ENCODE peak calls at places on chromosomes 6 and 20, in seven cellular contexts. R, G, T, S, U, K and E are unnamed samples.
A peak's percentile ranks its signal among the peaks of the same experiment; 100 is the strongest.

GRCh38 chr6:15644904-15645303 is 17.9 kb downstream of the DTNBP1 start:
- DNase-seq in S (no peak), K (no peak), R (no peak), T (no peak), G (no peak), U (no peak), E (no peak)

GRCh38 chr6:8080338-8081151 is 16.4 kb upstream of the BLOC1S5 start:
- DNase-seq in G (no peak), R (peak; percentile 35), T (peak; percentile 73), U (no peak), K (no peak), S (no peak), E (peak; percentile 82)

GRCh38 chr6:43435682-43436437 is 8.5 kb downstream of the ABCC10 start:
- DNase-seq in T (no peak), G (no peak), R (no peak), U (no peak), S (no peak), K (no peak), E (no peak)

GRCh38 chr6:49339096-49339495 is 124.0 kb downstream of the MMUT start:
- DNase-seq in R (no peak), S (no peak), G (no peak), U (no peak), T (no peak), K (no peak), E (no peak)

GRCh38 chr6:37987559-37987958 is 168.0 kb downstream of the ZFAND3 start:
- DNase-seq in R (no peak), K (no peak), T (peak; percentile 23), G (no peak), S (no peak), U (no peak), E (no peak)

GRCh38 chr6:158413028-158413427 is 100.8 kb downstream of the TULP4 start:
- DNase-seq in K (no peak), G (no peak), U (no peak), S (no peak), R (no peak), T (no peak), E (no peak)

GRCh38 chr20:23011008-23011721 is 23.9 kb upstream of the SSTR4 start:
- DNase-seq in R (no peak), U (no peak), G (no peak), T (no peak), K (peak; percentile 12), S (no peak), E (no peak)

GRCh38 chr6:89492025-89492640 is 59.2 kb downstream of the ANKRD6 start:
- DNase-seq in G (no peak), U (no peak), S (no peak), T (no peak), R (no peak), K (no peak), E (no peak)

GRCh38 chr6:22568854-22569253 is 512 bp upstream of the HDGFL1 start:
- DNase-seq in S (no peak), U (no peak), T (no peak), K (no peak), R (no peak), G (no peak), E (no peak)

GRCh38 chr6:150720774-150721233 is 121.1 kb downstream of the PLEKHG1 start:
- DNase-seq in S (peak; percentile 94), T (no peak), K (no peak), U (no peak), G (peak; percentile 73), R (no peak), E (peak; percentile 8)

GRCh38 chr6:32424584-32424983 is 15.1 kb upstream of the HLA-DRA start:
- DNase-seq in U (no peak), T (no peak), S (no peak), G (no peak), R (no peak), K (no peak), E (no peak)

GRCh38 chr6:118419448-118420394 is 128.4 kb upstream of the PLN start:
- DNase-seq in K (peak; percentile 0), T (no peak), S (no peak), G (no peak), U (no peak), R (no peak), E (no peak)

GRCh38 chr6:1348675-1349074 is 36.8 kb downstream of the FOXQ1 start:
- DNase-seq in R (no peak), K (no peak), G (no peak), S (no peak), U (no peak), T (no peak), E (peak; percentile 25)

GRCh38 chr20:7608246-7608645 is 332.0 kb downstream of the HAO1 start:
- DNase-seq in R (no peak), T (no peak), K (no peak), G (no peak), U (no peak), S (no peak), E (no peak)

GRCh38 chr6:81752969-81753708 is 658 bp upstream of the TENT5A start:
- DNase-seq in U (peak; percentile 93), S (no peak), R (peak; percentile 75), G (peak; percentile 69), K (peak; percentile 87), T (peak; percentile 80), E (peak; percentile 95)

GRCh38 chr6:30363459-30363858 is 18.5 kb downstream of the RPP21 start:
- DNase-seq in G (no peak), U (no peak), R (no peak), S (no peak), K (no peak), T (no peak), E (no peak)

GRCh38 chr20:46898433-46898832 is 3.8 kb downstream of the EYA2 start:
- DNase-seq in T (no peak), U (no peak), R (no peak), G (no peak), S (no peak), K (no peak), E (no peak)
- H3K4me3 ChIP-seq in T (no peak overlapping the region), U (no peak overlapping the region), R (no peak overlapping the region), G (no peak overlapping the region), S (no peak overlapping the region), K (no peak overlapping the region), E (no peak overlapping the region)

DNA sequence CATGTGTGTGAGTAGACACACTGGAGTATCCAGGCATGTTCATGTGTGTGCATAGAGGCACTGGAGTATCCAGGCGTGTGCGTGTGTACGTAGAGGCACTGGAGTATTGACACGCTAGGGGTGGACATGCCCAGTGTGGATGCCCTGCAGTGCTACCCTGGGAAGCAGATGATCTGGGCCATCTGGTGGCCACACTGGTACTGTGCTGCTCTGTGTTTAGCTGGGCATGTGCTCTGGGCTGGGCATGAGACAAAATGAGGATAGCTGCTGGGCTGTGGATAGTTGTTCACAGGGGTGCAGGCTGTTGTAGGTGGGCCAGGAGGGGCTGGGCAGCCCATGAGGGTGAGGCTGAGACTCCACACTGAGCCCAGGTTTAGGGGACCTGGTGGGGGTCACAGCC is 24.0 kb upstream of the NPBWR2 start:
- DNase-seq in T (peak; percentile 60), U (peak; percentile 57), S (no peak), G (no peak), K (no peak), R (peak; percentile 68), E (peak; percentile 43)
- TF ChIP-seq MAX in T (no peak), U (no peak), S (no peak), G (peak; percentile 47), K (no peak), R (peak; percentile 24), E (no peak)

DNA sequence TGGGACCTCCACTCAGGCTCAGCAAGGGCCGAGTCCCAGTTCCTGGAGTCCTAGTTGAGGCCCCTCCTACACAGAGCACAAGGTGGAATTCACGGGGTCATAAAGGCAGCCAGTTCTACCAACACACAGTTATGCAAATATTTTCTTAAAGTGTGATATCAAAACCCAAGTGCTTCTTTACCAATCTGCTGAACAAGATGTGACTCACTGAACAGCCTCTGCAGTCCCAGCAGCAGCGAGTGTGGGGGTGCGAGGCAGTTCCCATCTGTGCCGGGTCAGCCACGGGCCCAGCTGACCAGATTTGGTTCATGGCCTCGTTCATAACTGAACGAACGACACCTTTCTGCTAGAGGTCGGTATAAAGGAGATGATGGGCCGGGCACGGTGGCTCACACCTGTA is 4.5 kb upstream of the TCEA2 start:
- DNase-seq in S (no peak), G (no peak), K (no peak), T (no peak), U (no peak), R (no peak), E (no peak)
- H3K4me3 ChIP-seq in S (peak overlapping the region; percentile 25), G (no peak overlapping the region), K (no peak overlapping the region), T (no peak overlapping the region), U (no peak overlapping the region), R (no peak overlapping the region), E (no peak overlapping the region)

GRCh38 chr20:62386383-62387218 is at the start of gene RPS21:
- DNase-seq in U (peak; percentile 97), G (peak; percentile 79), R (peak; percentile 93), S (peak; percentile 54), K (peak; percentile 93), T (peak; percentile 92), E (peak; percentile 96)

GRCh38 chr20:62389601-62390087 is 2.7 kb downstream of the RPS21 start:
- DNase-seq in T (no peak), U (no peak), K (no peak), R (no peak), G (no peak), S (no peak), E (no peak)

GRCh38 chr20:62388839-62389600 is 2.1 kb downstream of the RPS21 start:
- DNase-seq in R (no peak), G (no peak), T (no peak), U (no peak), S (no peak), K (no peak), E (no peak)

GRCh38 chr20:62387993-62388635 is 1.2 kb downstream of the RPS21 start:
- DNase-seq in G (no peak), T (no peak), S (no peak), K (no peak), U (no peak), R (no peak), E (no peak)

DNA sequence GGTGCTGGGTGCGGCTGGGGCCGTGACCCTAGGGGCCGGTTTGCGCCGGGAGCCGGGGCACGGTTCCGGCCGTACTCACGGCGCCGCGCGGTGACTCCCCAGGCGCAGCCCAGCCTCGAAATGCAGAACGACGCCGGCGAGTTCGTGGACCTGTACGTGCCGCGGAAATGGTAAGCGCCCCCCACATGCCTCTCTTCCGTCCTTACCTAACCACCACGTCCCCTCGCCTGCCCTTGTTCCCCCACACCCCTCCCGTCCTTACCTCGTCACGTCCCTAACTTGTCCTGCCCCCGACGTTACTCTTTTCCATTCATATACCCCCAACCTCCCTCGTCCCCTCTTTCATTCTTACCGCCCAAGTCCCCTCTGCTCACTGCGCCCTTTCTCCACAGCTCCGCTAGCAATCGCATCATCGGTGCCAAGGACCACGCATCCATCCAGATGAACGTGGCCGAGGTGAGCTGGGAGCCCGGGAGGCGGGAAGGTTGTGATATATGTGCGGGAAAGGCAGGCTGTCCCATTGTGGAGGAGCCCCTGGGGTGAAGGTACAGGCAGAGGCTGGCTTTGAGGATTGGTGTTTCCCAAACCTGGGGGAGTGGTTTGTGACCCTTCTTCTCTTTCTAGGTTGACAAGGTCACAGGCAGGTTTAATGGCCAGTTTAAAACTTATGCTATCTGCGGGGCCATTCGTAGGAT is 463 bp downstream of the RPS21 start:
- DNase-seq in R (no peak), S (no peak), U (no peak), G (no peak), T (no peak), K (no peak), E (no peak)
- TF ChIP-seq MAX in R (no peak), S (no peak), U (no peak), G (no peak), T (no peak), K (no peak), E (no peak)

GRCh38 chr6:104837158-104837557 is 22.6 kb downstream of the HACE1 start:
- DNase-seq in S (no peak), U (no peak), K (no peak), R (no peak), T (peak; percentile 71), G (no peak), E (no peak)
- H3K4me3 ChIP-seq in S (no peak overlapping the region), U (no peak overlapping the region), K (no peak overlapping the region), R (no peak overlapping the region), T (no peak overlapping the region), G (no peak overlapping the region), E (no peak overlapping the region)

GRCh38 chr20:4170621-4171537 is 155.5 kb upstream of the RNF24 start:
- DNase-seq in R (no peak), S (no peak), T (no peak), U (no peak), K (no peak), G (no peak), E (no peak)
- TF ChIP-seq MAX in R (no peak), S (no peak), T (no peak), U (no peak), K (no peak), G (no peak), E (no peak)